ENCODE peak calls at places on chromosomes 7 and 10, in ten cellular contexts. E, O, X, U, P, K, C, Q, L and V are unnamed samples.
A peak's percentile ranks its signal among the peaks of the same experiment; 100 is the strongest.

GRCh38 chr7:907158-907980 is 31.0 kb downstream of the GET4 start:
- DNase-seq in E (peak; percentile 43), O (peak; percentile 52), X (peak; percentile 22), U (no peak), P (no peak), K (no peak), C (no peak), Q (peak; percentile 39), L (no peak), V (no peak)

GRCh38 chr7:22864301-22864700 is 41.7 kb upstream of the TOMM7 start:
- DNase-seq in E (peak; percentile 33), O (no peak), X (peak; percentile 24), U (no peak), P (no peak), K (no peak), C (no peak), Q (no peak), L (no peak), V (no peak)

GRCh38 chr7:92748509-92748908 is 87.9 kb downstream of the CDK6 start:
- DNase-seq in E (no peak), O (no peak), X (no peak), U (no peak), P (no peak), K (no peak), C (no peak), Q (no peak), L (no peak), V (no peak)

GRCh38 chr7:91892099-91892788 is 11.7 kb upstream of the MTERF1 start:
- DNase-seq in E (no peak), O (no peak), X (no peak), U (peak; percentile 48), P (no peak), K (no peak), C (no peak), Q (no peak), L (no peak), V (no peak)

GRCh38 chr10:109861051-109861450 is 62.3 kb downstream of the XPNPEP1 start:
- DNase-seq in E (no peak), O (no peak), X (no peak), U (no peak), P (no peak), K (no peak), C (no peak), Q (no peak), L (no peak), V (no peak)

GRCh38 chr10:132360766-132361447 is 28.9 kb downstream of the LRRC27 start:
- DNase-seq in E (no peak), O (no peak), X (no peak), U (peak; percentile 63), P (no peak), K (no peak), C (no peak), Q (peak; percentile 29), L (no peak), V (no peak)

GRCh38 chr10:114664127-114664526 is 6.1 kb upstream of the ABLIM1 start:
- DNase-seq in E (no peak), O (no peak), X (no peak), U (no peak), P (no peak), K (no peak), C (no peak), Q (no peak), L (no peak), V (no peak)

GRCh38 chr7:23109470-23109869 is 3.9 kb downstream of the KLHL7 start:
- DNase-seq in E (no peak), O (no peak), X (no peak), U (no peak), P (no peak), K (no peak), C (no peak), Q (no peak), L (no peak), V (no peak)

GRCh38 chr7:98282727-98283126 is 1.2 kb downstream of the BRI3 start:
- DNase-seq in E (no peak), O (no peak), X (peak; percentile 41), U (no peak), P (no peak), K (no peak), C (no peak), Q (no peak), L (no peak), V (no peak)

GRCh38 chr7:44995555-44996493 is 4.2 kb upstream of the CCM2 start:
- DNase-seq in E (no peak), O (no peak), X (no peak), U (no peak), P (no peak), K (peak; percentile 89), C (no peak), Q (no peak), L (no peak), V (no peak)

GRCh38 chr10:1424648-1425047 is 312.7 kb downstream of the ADARB2 start:
- DNase-seq in E (no peak), O (no peak), X (no peak), U (no peak), P (no peak), K (no peak), C (no peak), Q (no peak), L (no peak), V (no peak)

GRCh38 chr10:3539696-3540383 is 245.2 kb downstream of the KLF6 start:
- DNase-seq in E (no peak), O (no peak), X (no peak), U (no peak), P (no peak), K (no peak), C (no peak), Q (no peak), L (no peak), V (no peak)

GRCh38 chr7:55504093-55504859 is 68.0 kb downstream of the VOPP1 start:
- DNase-seq in E (peak; percentile 39), O (no peak), X (peak; percentile 48), U (no peak), P (no peak), K (no peak), C (peak; percentile 41), Q (no peak), L (peak; percentile 42), V (no peak)

GRCh38 chr7:136293841-136294391 is 316.8 kb upstream of the MTPN start:
- DNase-seq in E (no peak), O (no peak), X (no peak), U (no peak), P (no peak), K (no peak), C (no peak), Q (no peak), L (no peak), V (no peak)

GRCh38 chr10:30396282-30396681 is 37.7 kb upstream of the MAP3K8 start:
- DNase-seq in E (no peak), O (no peak), X (no peak), U (no peak), P (no peak), K (no peak), C (no peak), Q (no peak), L (no peak), V (no peak)

GRCh38 chr7:80902716-80903308 is 16.0 kb downstream of the SEMA3C start:
- DNase-seq in E (no peak), O (no peak), X (no peak), U (no peak), P (no peak), K (no peak), C (no peak), Q (no peak), L (no peak), V (no peak)

GRCh38 chr10:120607016-120607709 is 150.1 kb downstream of the PLPP4 start:
- DNase-seq in E (peak; percentile 59), O (no peak), X (peak; percentile 84), U (no peak), P (no peak), K (no peak), C (peak; percentile 96), Q (no peak), L (peak; percentile 17), V (no peak)

GRCh38 chr7:27661776-27662489 is 750 bp downstream of the HIBADH start:
- DNase-seq in E (peak; percentile 22), O (peak; percentile 31), X (peak; percentile 29), U (no peak), P (no peak), K (no peak), C (peak; percentile 43), Q (peak; percentile 45), L (no peak), V (no peak)